ENCODE peak calls at places on chromosomes 6 and 20, in nine cellular contexts. K, P, W, V, N, Q, G, E and I are unnamed samples.

GRCh38 chr6:141105481-141105880 is 1027.2 kb upstream of the GJE1 start:
- DNase-seq in K (no peak), P (no peak), W (no peak), V (no peak), N (peak; percentile 21), Q (no peak), G (peak; percentile 24), E (no peak), I (no peak)

GRCh38 chr20:9200196-9200595 is 131.3 kb downstream of the PLCB4 start:
- DNase-seq in K (no peak), P (no peak), W (no peak), V (no peak), N (no peak), Q (no peak), G (no peak), E (no peak), I (no peak)

GRCh38 chr6:2546941-2547716 is 203.6 kb downstream of the MYLK4 start:
- DNase-seq in K (no peak), P (no peak), W (no peak), V (no peak), N (no peak), Q (no peak), G (no peak), E (no peak), I (no peak)

GRCh38 chr6:163751032-163751525 is 336.6 kb downstream of the QKI start:
- DNase-seq in K (no peak), P (no peak), W (no peak), V (no peak), N (no peak), Q (no peak), G (no peak), E (no peak), I (no peak)

GRCh38 chr6:20757761-20758160 is 223.5 kb downstream of the CDKAL1 start:
- DNase-seq in K (no peak), P (no peak), W (no peak), V (no peak), N (no peak), Q (no peak), G (no peak), E (no peak), I (no peak)

GRCh38 chr20:53331151-53331973 is 262.3 kb downstream of the ZNF217 start:
- DNase-seq in K (no peak), P (no peak), W (no peak), V (no peak), N (no peak), Q (no peak), G (no peak), E (no peak), I (no peak)

GRCh38 chr6:11656486-11656885 is 118.9 kb downstream of the TMEM170B start:
- DNase-seq in K (no peak), P (no peak), W (no peak), V (no peak), N (no peak), Q (no peak), G (no peak), E (no peak), I (no peak)

GRCh38 chr6:134074151-134074712 is 21.8 kb upstream of the SLC2A12 start:
- DNase-seq in K (no peak), P (no peak), W (no peak), V (peak; percentile 58), N (peak; percentile 9), Q (no peak), G (peak; percentile 94), E (no peak), I (peak; percentile 89)

GRCh38 chr6:169971171-169971861 is 219.9 kb downstream of the ERMARD start:
- DNase-seq in K (no peak), P (no peak), W (peak; percentile 27), V (no peak), N (no peak), Q (peak; percentile 13), G (no peak), E (no peak), I (peak; percentile 15)

GRCh38 chr6:41371461-41371991 is 36.1 kb downstream of the NCR2 start:
- DNase-seq in K (peak; percentile 70), P (no peak), W (no peak), V (no peak), N (peak; percentile 70), Q (peak; percentile 70), G (peak; percentile 30), E (no peak), I (peak; percentile 29)

GRCh38 chr6:9593566-9593965 is 821.3 kb downstream of the TFAP2A start:
- DNase-seq in K (no peak), P (no peak), W (no peak), V (no peak), N (no peak), Q (no peak), G (no peak), E (no peak), I (no peak)

GRCh38 chr20:15916623-15917022 is 656.6 kb downstream of the KIF16B start:
- DNase-seq in K (no peak), P (no peak), W (no peak), V (no peak), N (no peak), Q (no peak), G (no peak), E (no peak), I (no peak)

GRCh38 chr6:80618953-80619352 is 512.5 kb downstream of the BCKDHB start:
- DNase-seq in K (no peak), P (no peak), W (no peak), V (no peak), N (no peak), Q (no peak), G (no peak), E (no peak), I (no peak)